ENCODE peak calls at places on chromosomes 16 and 17, in six cellular contexts. C, D, I, W, K and X are unnamed samples.

GRCh38 chr16:46911038-46911437 is 26.9 kb downstream of the GPT2 start:
- DNase-seq in C (no peak), D (no peak), I (no peak), W (no peak), K (no peak), X (no peak)

GRCh38 chr17:30520882-30521281 is 43.7 kb downstream of the GOSR1 start:
- DNase-seq in C (no peak), D (no peak), I (no peak), W (no peak), K (no peak), X (no peak)

GRCh38 chr16:50259334-50260205 is 6.8 kb upstream of the ADCY7 start:
- DNase-seq in C (no peak), D (no peak), I (no peak), W (peak), K (peak), X (no peak)

GRCh38 chr17:80319999-80320344 is 59.3 kb downstream of the RNF213 start:
- DNase-seq in C (no peak), D (no peak), I (no peak), W (no peak), K (no peak), X (no peak)

GRCh38 chr17:67606896-67607604 is 110.7 kb upstream of the NOL11 start:
- DNase-seq in C (peak), D (no peak), I (no peak), W (peak), K (peak), X (no peak)

GRCh38 chr17:37640016-37640415 is 3.2 kb downstream of the DDX52 start:
- DNase-seq in C (no peak), D (no peak), I (no peak), W (no peak), K (no peak), X (no peak)

GRCh38 chr16:9102943-9103342 is 11.5 kb downstream of the HAPSTR1 start:
- DNase-seq in C (no peak), D (no peak), I (no peak), W (no peak), K (no peak), X (no peak)

GRCh38 chr16:21650517-21650916 is 1.9 kb downstream of the IGSF6 start:
- DNase-seq in C (no peak), D (no peak), I (no peak), W (peak), K (no peak), X (no peak)

GRCh38 chr17:63928966-63929695 is 3.0 kb downstream of the CD79B start:
- DNase-seq in C (no peak), D (no peak), I (no peak), W (no peak), K (peak), X (no peak)

GRCh38 chr17:38916771-38917170 is 8.6 kb upstream of the LASP1NB start:
- DNase-seq in C (no peak), D (no peak), I (no peak), W (no peak), K (no peak), X (no peak)

GRCh38 chr17:7042507-7043194 is 1.2 kb downstream of the SLC16A11 start:
- DNase-seq in C (no peak), D (no peak), I (no peak), W (no peak), K (peak), X (no peak)

GRCh38 chr17:37742762-37743611 is 1.9 kb downstream of the HNF1B start:
- DNase-seq in C (peak), D (no peak), I (no peak), W (no peak), K (peak), X (no peak)

GRCh38 chr17:5003214-5003867 is 5.6 kb downstream of the KIF1C start:
- DNase-seq in C (no peak), D (no peak), I (no peak), W (no peak), K (no peak), X (no peak)

GRCh38 chr16:64983983-64984382 is 137.9 kb downstream of the CDH11 start:
- DNase-seq in C (peak), D (peak), I (no peak), W (peak), K (peak), X (no peak)

GRCh38 chr17:45241315-45242011 is 19.8 kb downstream of the FMNL1 start:
- DNase-seq in C (no peak), D (no peak), I (no peak), W (no peak), K (peak), X (no peak)

GRCh38 chr17:55606431-55606830 is 95.2 kb upstream of the SMIM36 start:
- DNase-seq in C (no peak), D (no peak), I (no peak), W (peak), K (no peak), X (no peak)

GRCh38 chr16:525123-525519 is 2.4 kb upstream of the CAPN15 start:
- DNase-seq in C (no peak), D (no peak), I (no peak), W (no peak), K (no peak), X (no peak)

GRCh38 chr17:4980644-4981216 is 6.7 kb downstream of the CAMTA2 start:
- DNase-seq in C (no peak), D (peak), I (no peak), W (peak), K (peak), X (no peak)

GRCh38 chr17:37848690-37849616 is 75.3 kb upstream of the TBC1D3K start:
- DNase-seq in C (no peak), D (peak), I (peak), W (peak), K (no peak), X (peak)

GRCh38 chr17:8041980-8042379 is 3.1 kb downstream of the ALOX15B start:
- DNase-seq in C (no peak), D (no peak), I (no peak), W (no peak), K (no peak), X (no peak)

GRCh38 chr17:61867033-61867432 is 3.7 kb upstream of the BRIP1 start:
- DNase-seq in C (no peak), D (no peak), I (no peak), W (no peak), K (no peak), X (no peak)

GRCh38 chr16:27177031-27177774 is 26.1 kb upstream of the KDM8 start:
- DNase-seq in C (no peak), D (peak), I (no peak), W (peak), K (no peak), X (peak)

GRCh38 chr17:14760719-14761425 is 460.0 kb downstream of the HS3ST3B1 start:
- DNase-seq in C (no peak), D (no peak), I (no peak), W (no peak), K (no peak), X (no peak)

GRCh38 chr16:86501989-86502855 is 8.1 kb upstream of the FOXF1 start:
- DNase-seq in C (no peak), D (no peak), I (no peak), W (no peak), K (no peak), X (no peak)

GRCh38 chr16:10080031-10080772 is 102.0 kb downstream of the GRIN2A start:
- DNase-seq in C (peak), D (peak), I (peak), W (peak), K (peak), X (no peak)

GRCh38 chr17:4558311-4558972 is 1.9 kb downstream of the GGT6 start:
- DNase-seq in C (no peak), D (no peak), I (no peak), W (no peak), K (no peak), X (no peak)

GRCh38 chr17:82775033-82775823 is 23.4 kb downstream of the TBCD start:
- DNase-seq in C (peak), D (no peak), I (no peak), W (peak), K (peak), X (no peak)

GRCh38 chr16:59320657-59321056 is 586.5 kb upstream of the GOT2 start:
- DNase-seq in C (no peak), D (no peak), I (no peak), W (no peak), K (no peak), X (no peak)

GRCh38 chr16:20789130-20789529 is 17.1 kb downstream of the ERI2 start:
- DNase-seq in C (no peak), D (no peak), I (no peak), W (no peak), K (no peak), X (no peak)

GRCh38 chr16:77169650-77170236 is 21.2 kb upstream of the MON1B start:
- DNase-seq in C (peak), D (peak), I (no peak), W (peak), K (peak), X (no peak)

GRCh38 chr17:76681222-76682137 is 29.3 kb downstream of the MXRA7 start:
- DNase-seq in C (peak), D (peak), I (no peak), W (peak), K (peak), X (no peak)

GRCh38 chr16:74169687-74170522 is 126.7 kb upstream of the PSMD7 start:
- DNase-seq in C (no peak), D (peak), I (no peak), W (peak), K (no peak), X (no peak)

GRCh38 chr16:11430601-11431317 is 85.5 kb downstream of the RMI2 start:
- DNase-seq in C (no peak), D (no peak), I (no peak), W (no peak), K (peak), X (no peak)

GRCh38 chr17:36501351-36501750 is 14.9 kb downstream of the ZNHIT3 start:
- DNase-seq in C (no peak), D (no peak), I (no peak), W (no peak), K (no peak), X (no peak)

DNA sequence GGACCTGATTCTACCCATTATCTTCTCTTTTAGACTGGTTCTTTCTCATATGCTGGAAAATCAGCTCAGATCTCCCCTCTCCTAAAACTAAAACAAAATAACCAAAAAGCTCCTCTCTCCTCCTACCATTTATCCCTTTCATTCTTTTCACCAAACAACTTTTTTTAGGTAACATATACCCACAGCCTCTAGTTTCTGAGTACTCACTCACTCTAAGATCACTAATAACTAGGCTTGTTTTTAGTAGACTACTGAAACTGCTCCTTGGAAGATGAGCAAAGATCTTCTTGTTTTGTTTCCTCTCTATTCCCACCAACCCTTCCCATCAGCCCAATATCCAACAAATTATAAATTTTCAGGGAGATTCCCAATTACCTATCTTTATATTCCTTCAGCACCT is 129.0 kb downstream of the SKAP1 start:
- DNase-seq in C (no peak), D (no peak), I (no peak), W (no peak), K (no peak), X (no peak)
- H3K4me3 ChIP-seq in C (no peak), D (no peak), I (no peak), W (no peak), K (no peak), X (no peak)

DNA sequence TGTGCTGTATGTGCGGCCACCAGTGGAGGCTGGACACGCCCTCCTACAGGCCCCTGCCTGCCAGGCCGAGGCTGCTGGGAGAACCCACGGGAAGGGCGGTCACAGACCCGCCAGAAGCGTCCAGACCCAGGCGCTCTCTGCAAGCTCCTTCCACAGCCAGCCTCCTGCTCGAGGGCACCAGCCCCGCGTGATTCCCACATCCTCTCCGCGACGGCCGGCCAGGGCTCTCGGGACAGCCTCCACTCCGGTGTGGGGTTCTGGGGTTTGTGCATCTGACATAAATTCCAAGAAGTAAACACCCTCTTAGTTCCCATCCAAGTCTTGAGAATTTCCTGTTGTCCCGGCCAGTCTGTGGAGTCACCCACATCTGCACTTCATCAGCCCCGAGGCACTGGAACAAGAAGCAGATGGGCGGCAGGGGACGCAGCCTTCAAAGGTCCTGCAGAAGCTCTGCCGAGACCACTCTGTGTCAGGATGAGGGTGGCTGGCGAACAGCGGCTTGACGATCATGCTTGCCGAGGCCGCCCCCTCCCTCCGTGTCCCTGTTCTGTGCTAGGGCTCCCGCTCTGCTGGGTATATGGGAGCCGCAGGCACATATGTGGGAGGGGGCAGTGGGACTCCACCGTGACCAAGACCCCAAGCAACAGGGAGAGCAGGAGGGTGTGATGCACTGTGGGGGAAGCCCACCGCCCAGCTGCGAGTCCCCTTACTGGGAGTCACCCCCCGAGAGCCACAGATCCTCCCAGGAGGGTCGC is 2.4 kb upstream of the TMEM204 start:
- DNase-seq in C (no peak), D (no peak), I (peak), W (peak), K (peak), X (peak)
- H3K4me3 ChIP-seq in C (no peak), D (no peak), I (peak), W (no peak), K (no peak), X (no peak)

DNA sequence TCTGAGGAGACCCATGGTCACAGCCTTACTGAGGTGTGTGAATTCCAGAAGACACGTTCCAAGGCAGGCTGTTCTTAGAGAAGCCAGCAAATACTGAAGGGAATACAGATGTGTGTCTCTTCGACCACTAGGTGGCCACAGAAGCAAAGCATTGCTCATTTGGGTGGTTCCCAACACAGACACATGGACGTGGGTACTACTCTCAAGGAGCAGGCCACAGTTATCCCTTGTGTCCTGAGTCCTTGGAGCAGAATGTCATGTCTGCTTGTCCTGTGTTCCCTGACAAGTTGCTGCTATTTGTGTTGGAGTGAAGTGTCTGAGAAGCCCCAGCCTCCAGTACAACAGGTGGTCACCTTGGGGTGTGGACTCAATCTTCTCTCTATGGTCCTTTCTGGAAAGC is 30.3 kb downstream of the HMOX2 start:
- DNase-seq in C (peak), D (peak), I (no peak), W (peak), K (peak), X (no peak)
- H3K4me3 ChIP-seq in C (no peak), D (no peak), I (no peak), W (no peak), K (no peak), X (no peak)

DNA sequence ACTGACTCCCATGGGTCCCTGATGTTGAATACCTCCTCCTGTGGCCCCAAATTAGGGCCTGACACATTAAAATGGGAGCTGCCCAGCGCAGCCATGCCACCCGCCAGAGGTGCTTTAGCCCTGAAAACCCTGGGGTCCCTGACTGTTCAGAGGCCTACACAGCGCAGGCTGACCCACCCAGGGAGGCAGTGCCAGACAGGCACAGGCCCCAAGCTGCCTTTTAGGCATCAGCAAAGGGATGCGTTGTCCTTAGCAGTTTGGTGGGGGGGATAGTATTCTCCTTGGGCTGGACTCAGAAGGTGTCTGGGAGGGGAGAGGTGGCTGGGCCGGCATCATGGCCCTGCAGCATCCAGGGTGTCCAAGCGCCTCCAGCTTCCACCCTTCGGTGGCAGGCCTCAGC is 1.4 kb downstream of the RAPGEFL1 start:
- DNase-seq in C (no peak), D (no peak), I (no peak), W (no peak), K (no peak), X (no peak)
- H3K4me3 ChIP-seq in C (no peak), D (no peak), I (no peak), W (no peak), K (no peak), X (no peak)

DNA sequence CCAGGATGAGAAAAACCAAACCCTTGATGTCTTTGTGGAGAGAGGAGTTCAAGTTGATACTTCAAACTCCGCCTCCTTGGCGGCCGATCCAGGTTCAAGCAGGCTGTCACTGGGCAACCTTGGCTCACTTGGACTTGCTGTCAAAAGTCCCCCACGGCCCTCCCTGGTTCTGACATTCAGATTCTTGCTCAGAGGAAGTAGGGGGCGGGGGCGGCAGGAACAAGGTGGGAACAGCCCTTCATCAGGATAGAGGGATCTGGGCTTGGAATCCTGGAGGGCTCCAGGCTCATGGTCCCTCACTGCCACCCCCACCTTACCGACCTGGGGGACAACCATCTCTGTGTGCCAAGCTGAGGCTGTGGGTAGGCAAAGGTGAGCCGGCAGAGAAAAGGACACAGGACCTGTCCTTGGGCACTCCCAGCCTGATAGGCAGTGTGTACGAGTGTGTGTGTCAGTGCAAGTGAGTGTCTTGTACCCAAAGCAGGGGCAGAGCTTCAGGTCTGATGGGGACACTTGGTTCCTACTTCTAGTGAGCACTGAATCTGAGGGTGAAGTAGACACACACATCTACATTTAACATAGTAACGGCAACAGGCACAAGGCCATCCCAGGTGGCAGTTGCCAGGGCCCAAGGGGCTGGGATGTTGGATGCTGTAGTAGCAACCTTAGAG is 6.6 kb upstream of the TSPOAP1 start:
- DNase-seq in C (no peak), D (no peak), I (no peak), W (no peak), K (no peak), X (no peak)
- H3K4me3 ChIP-seq in C (no peak), D (no peak), I (no peak), W (no peak), K (no peak), X (no peak)

GRCh38 chr17:57567278-57567677 is 177.8 kb downstream of the CCDC182 start:
- DNase-seq in C (no peak), D (no peak), I (no peak), W (no peak), K (peak), X (no peak)
- H3K4me3 ChIP-seq in C (no peak), D (no peak), I (no peak), W (no peak), K (no peak), X (no peak)

GRCh38 chr17:10087333-10087732 is 111.1 kb downstream of the GAS7 start:
- DNase-seq in C (no peak), D (no peak), I (no peak), W (peak), K (no peak), X (no peak)
- H3K4me3 ChIP-seq in C (no peak), D (no peak), I (no peak), W (no peak), K (no peak), X (no peak)

DNA sequence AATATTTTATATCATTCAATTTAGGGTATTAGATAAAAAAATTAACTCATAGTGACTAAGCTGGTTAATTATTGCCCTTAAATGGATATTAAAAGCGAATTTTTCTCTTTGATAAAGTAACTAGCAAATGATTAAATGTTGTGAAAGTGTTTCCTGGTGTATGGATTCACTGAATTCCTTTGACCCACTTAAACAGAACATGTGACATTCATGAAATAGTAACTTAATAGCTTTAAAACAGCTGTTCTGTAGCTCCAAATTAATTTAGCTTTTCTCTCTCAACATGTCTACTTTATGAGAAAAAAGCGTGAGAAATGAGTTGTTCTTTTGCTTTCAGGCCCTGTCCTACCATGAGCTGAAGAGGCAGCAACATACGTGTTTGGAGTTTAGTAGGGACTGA is 36.4 kb upstream of the APPBP2 start:
- DNase-seq in C (no peak), D (no peak), I (no peak), W (no peak), K (no peak), X (no peak)
- H3K4me3 ChIP-seq in C (no peak), D (no peak), I (no peak), W (no peak), K (no peak), X (no peak)

GRCh38 chr16:13517856-13518255 is 402.1 kb upstream of the ERCC4 start:
- DNase-seq in C (no peak), D (no peak), I (no peak), W (no peak), K (no peak), X (no peak)

GRCh38 chr16:13527332-13527731 is 392.6 kb upstream of the ERCC4 start:
- DNase-seq in C (no peak), D (no peak), I (no peak), W (no peak), K (no peak), X (no peak)

GRCh38 chr16:13519871-13520270 is 400.1 kb upstream of the ERCC4 start:
- DNase-seq in C (no peak), D (no peak), I (no peak), W (no peak), K (no peak), X (no peak)

GRCh38 chr16:13521356-13521755 is 398.6 kb upstream of the ERCC4 start:
- DNase-seq in C (no peak), D (no peak), I (no peak), W (no peak), K (no peak), X (no peak)
- H3K4me3 ChIP-seq in C (no peak), D (no peak), I (no peak), W (no peak), K (no peak), X (no peak)